ENCODE peak calls at places on chromosomes 2 and 18, in ten cellular contexts. One of them, this sample, is unnamed.

GRCh38 chr2:16318474-16319195 is 347.0 kb downstream of the CYRIA start:
- DNase-seq in cardiac muscle cell: no peak
- DNase-seq in bronchial epithelial cell: peak; percentile 32
- DNase-seq in iPS DF 6.9: no peak
- DNase-seq in K562: peak; percentile 35
- DNase-seq in CD8-positive, alpha-beta T cell: no peak
- DNase-seq in brain microvascular endothelial cell: no peak
- DNase-seq in GM23248: no peak
- DNase-seq in stomach: peak; percentile 46
- DNase-seq in testis: no peak
- DNase-seq in this sample: peak; percentile 68

GRCh38 chr2:49044680-49045079 is 109.6 kb downstream of the FSHR start:
- DNase-seq in cardiac muscle cell: peak; percentile 6
- DNase-seq in bronchial epithelial cell: no peak
- DNase-seq in iPS DF 6.9: peak; percentile 5
- DNase-seq in K562: no peak
- DNase-seq in CD8-positive, alpha-beta T cell: no peak
- DNase-seq in brain microvascular endothelial cell: no peak
- DNase-seq in GM23248: no peak
- DNase-seq in stomach: no peak
- DNase-seq in testis: peak; percentile 18
- DNase-seq in this sample: peak; percentile 12

GRCh38 chr2:62176771-62177170 is 19.1 kb upstream of the B3GNT2 start:
- DNase-seq in cardiac muscle cell: no peak
- DNase-seq in bronchial epithelial cell: no peak
- DNase-seq in iPS DF 6.9: no peak
- DNase-seq in K562: no peak
- DNase-seq in CD8-positive, alpha-beta T cell: no peak
- DNase-seq in brain microvascular endothelial cell: no peak
- DNase-seq in GM23248: no peak
- DNase-seq in stomach: no peak
- DNase-seq in testis: no peak
- DNase-seq in this sample: no peak

GRCh38 chr2:2116657-2117056 is 214.4 kb downstream of the MYT1L start:
- DNase-seq in cardiac muscle cell: no peak
- DNase-seq in bronchial epithelial cell: no peak
- DNase-seq in iPS DF 6.9: no peak
- DNase-seq in K562: no peak
- DNase-seq in CD8-positive, alpha-beta T cell: no peak
- DNase-seq in brain microvascular endothelial cell: no peak
- DNase-seq in GM23248: no peak
- DNase-seq in stomach: no peak
- DNase-seq in testis: no peak
- DNase-seq in this sample: no peak

GRCh38 chr2:206614825-206615224 is 27.5 kb upstream of the FAM237A start:
- DNase-seq in cardiac muscle cell: peak; percentile 4
- DNase-seq in bronchial epithelial cell: peak; percentile 9
- DNase-seq in iPS DF 6.9: no peak
- DNase-seq in K562: peak; percentile 55
- DNase-seq in CD8-positive, alpha-beta T cell: no peak
- DNase-seq in brain microvascular endothelial cell: peak; percentile 71
- DNase-seq in GM23248: no peak
- DNase-seq in stomach: no peak
- DNase-seq in testis: no peak
- DNase-seq in this sample: no peak

GRCh38 chr2:147464737-147465437 is 379.9 kb upstream of the ACVR2A start:
- DNase-seq in cardiac muscle cell: no peak
- DNase-seq in bronchial epithelial cell: peak; percentile 73
- DNase-seq in iPS DF 6.9: no peak
- DNase-seq in K562: no peak
- DNase-seq in CD8-positive, alpha-beta T cell: no peak
- DNase-seq in brain microvascular endothelial cell: no peak
- DNase-seq in GM23248: no peak
- DNase-seq in stomach: no peak
- DNase-seq in testis: no peak
- DNase-seq in this sample: no peak

GRCh38 chr2:58932801-58933200 is 691.7 kb upstream of the FANCL start:
- DNase-seq in cardiac muscle cell: no peak
- DNase-seq in bronchial epithelial cell: no peak
- DNase-seq in iPS DF 6.9: no peak
- DNase-seq in K562: no peak
- DNase-seq in CD8-positive, alpha-beta T cell: no peak
- DNase-seq in brain microvascular endothelial cell: no peak
- DNase-seq in GM23248: no peak
- DNase-seq in stomach: no peak
- DNase-seq in testis: no peak
- DNase-seq in this sample: no peak

GRCh38 chr18:27202771-27203170 is 17.7 kb upstream of the CHST9 start:
- DNase-seq in cardiac muscle cell: no peak
- DNase-seq in bronchial epithelial cell: peak; percentile 82
- DNase-seq in iPS DF 6.9: no peak
- DNase-seq in K562: no peak
- DNase-seq in CD8-positive, alpha-beta T cell: no peak
- DNase-seq in brain microvascular endothelial cell: no peak
- DNase-seq in GM23248: no peak
- DNase-seq in stomach: no peak
- DNase-seq in testis: no peak
- DNase-seq in this sample: no peak

GRCh38 chr18:53950545-53950944 is 273.9 kb downstream of the MBD2 start:
- DNase-seq in cardiac muscle cell: no peak
- DNase-seq in bronchial epithelial cell: no peak
- DNase-seq in iPS DF 6.9: no peak
- DNase-seq in K562: no peak
- DNase-seq in CD8-positive, alpha-beta T cell: no peak
- DNase-seq in brain microvascular endothelial cell: no peak
- DNase-seq in GM23248: no peak
- DNase-seq in stomach: no peak
- DNase-seq in testis: no peak
- DNase-seq in this sample: peak; percentile 2

GRCh38 chr2:151669585-151670081 is 64.6 kb downstream of the NEB start:
- DNase-seq in cardiac muscle cell: peak; percentile 12
- DNase-seq in bronchial epithelial cell: peak; percentile 48
- DNase-seq in iPS DF 6.9: no peak
- DNase-seq in K562: peak; percentile 69
- DNase-seq in CD8-positive, alpha-beta T cell: peak; percentile 19
- DNase-seq in brain microvascular endothelial cell: no peak
- DNase-seq in GM23248: no peak
- DNase-seq in stomach: no peak
- DNase-seq in testis: no peak
- DNase-seq in this sample: no peak

GRCh38 chr2:239775623-239776440 is 249.3 kb downstream of the NDUFA10 start:
- DNase-seq in cardiac muscle cell: peak; percentile 21
- DNase-seq in bronchial epithelial cell: no peak
- DNase-seq in iPS DF 6.9: no peak
- DNase-seq in K562: no peak
- DNase-seq in CD8-positive, alpha-beta T cell: no peak
- DNase-seq in brain microvascular endothelial cell: no peak
- DNase-seq in GM23248: peak; percentile 60
- DNase-seq in stomach: peak; percentile 13
- DNase-seq in testis: no peak
- DNase-seq in this sample: no peak

GRCh38 chr2:35082072-35082471 is 1273.5 kb upstream of the CRIM1 start:
- DNase-seq in cardiac muscle cell: no peak
- DNase-seq in bronchial epithelial cell: no peak
- DNase-seq in iPS DF 6.9: peak; percentile 16
- DNase-seq in K562: no peak
- DNase-seq in CD8-positive, alpha-beta T cell: no peak
- DNase-seq in brain microvascular endothelial cell: no peak
- DNase-seq in GM23248: no peak
- DNase-seq in stomach: no peak
- DNase-seq in testis: no peak
- DNase-seq in this sample: no peak

GRCh38 chr2:35081001-35081628 is 1274.5 kb upstream of the CRIM1 start:
- DNase-seq in cardiac muscle cell: peak; percentile 3
- DNase-seq in bronchial epithelial cell: peak; percentile 37
- DNase-seq in iPS DF 6.9: no peak
- DNase-seq in K562: no peak
- DNase-seq in CD8-positive, alpha-beta T cell: no peak
- DNase-seq in brain microvascular endothelial cell: no peak
- DNase-seq in GM23248: no peak
- DNase-seq in stomach: no peak
- DNase-seq in testis: no peak
- DNase-seq in this sample: no peak

DNA sequence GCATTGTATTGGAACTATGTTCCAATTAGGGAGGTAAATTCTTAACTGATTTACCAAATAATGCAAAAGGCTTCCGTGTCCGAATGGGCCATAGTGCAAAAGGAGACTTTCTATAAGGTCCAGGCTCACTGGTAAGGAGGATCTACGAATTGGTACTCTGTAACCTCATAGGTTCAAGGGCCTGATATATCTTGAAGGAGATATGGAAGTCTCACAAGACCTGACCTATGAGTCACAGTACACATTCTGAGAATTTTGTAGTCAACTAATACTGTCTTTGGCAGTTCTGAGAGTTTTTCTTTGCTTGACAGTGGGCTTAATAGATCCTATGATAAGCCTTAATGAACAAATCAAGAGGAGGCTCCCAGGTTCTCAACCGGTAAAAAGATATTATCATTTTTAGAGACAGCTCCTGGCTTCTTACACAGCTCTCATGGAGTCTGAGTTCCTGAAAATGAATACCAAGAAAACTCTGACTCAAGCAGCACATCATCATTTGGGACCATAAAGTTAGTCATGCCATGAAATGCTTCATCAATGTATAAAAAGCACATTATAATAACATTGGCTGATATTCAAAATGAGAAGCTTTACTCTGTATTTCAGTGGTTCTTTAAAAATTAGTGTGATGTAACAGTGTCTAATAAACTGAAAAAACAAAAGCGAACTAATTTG is 1275.2 kb upstream of the CRIM1 start:
- DNase-seq in cardiac muscle cell: peak; percentile 2
- DNase-seq in bronchial epithelial cell: peak; percentile 35
- DNase-seq in iPS DF 6.9: no peak
- DNase-seq in K562: no peak
- DNase-seq in CD8-positive, alpha-beta T cell: no peak
- DNase-seq in brain microvascular endothelial cell: no peak
- DNase-seq in GM23248: peak; percentile 0
- DNase-seq in stomach: no peak
- DNase-seq in testis: no peak
- DNase-seq in this sample: no peak
- H3K4me3 ChIP-seq in cardiac muscle cell: no peak overlapping the region
- H3K4me3 ChIP-seq in bronchial epithelial cell: no peak overlapping the region
- H3K4me3 ChIP-seq in iPS DF 6.9: no peak overlapping the region
- H3K4me3 ChIP-seq in K562: no peak overlapping the region
- H3K4me3 ChIP-seq in CD8-positive, alpha-beta T cell: no peak overlapping the region
- H3K4me3 ChIP-seq in brain microvascular endothelial cell: no peak overlapping the region
- H3K4me3 ChIP-seq in GM23248: no peak overlapping the region
- H3K4me3 ChIP-seq in stomach: no peak overlapping the region
- H3K4me3 ChIP-seq in testis: no peak overlapping the region
- H3K4me3 ChIP-seq in this sample: no peak overlapping the region

GRCh38 chr2:184031402-184032147 is 566.8 kb upstream of the ZNF804A start:
- DNase-seq in cardiac muscle cell: no peak
- DNase-seq in bronchial epithelial cell: no peak
- DNase-seq in iPS DF 6.9: no peak
- DNase-seq in K562: no peak
- DNase-seq in CD8-positive, alpha-beta T cell: no peak
- DNase-seq in brain microvascular endothelial cell: no peak
- DNase-seq in GM23248: no peak
- DNase-seq in stomach: no peak
- DNase-seq in testis: no peak
- DNase-seq in this sample: no peak
- H3K36me3 ChIP-seq in cardiac muscle cell: no peaks in the 10 kb centered on the region
- H3K36me3 ChIP-seq in bronchial epithelial cell: no peaks in the 10 kb centered on the region
- H3K36me3 ChIP-seq in iPS DF 6.9: no peaks in the 10 kb centered on the region
- H3K36me3 ChIP-seq in K562: no peaks in the 10 kb centered on the region
- H3K36me3 ChIP-seq in CD8-positive, alpha-beta T cell: no peaks in the 10 kb centered on the region
- H3K36me3 ChIP-seq in brain microvascular endothelial cell: no peaks in the 10 kb centered on the region
- H3K36me3 ChIP-seq in GM23248: no peaks in the 10 kb centered on the region
- H3K36me3 ChIP-seq in stomach: no peaks in the 10 kb centered on the region
- H3K36me3 ChIP-seq in testis: no peaks in the 10 kb centered on the region
- H3K36me3 ChIP-seq in this sample: no peaks in the 10 kb centered on the region

DNA sequence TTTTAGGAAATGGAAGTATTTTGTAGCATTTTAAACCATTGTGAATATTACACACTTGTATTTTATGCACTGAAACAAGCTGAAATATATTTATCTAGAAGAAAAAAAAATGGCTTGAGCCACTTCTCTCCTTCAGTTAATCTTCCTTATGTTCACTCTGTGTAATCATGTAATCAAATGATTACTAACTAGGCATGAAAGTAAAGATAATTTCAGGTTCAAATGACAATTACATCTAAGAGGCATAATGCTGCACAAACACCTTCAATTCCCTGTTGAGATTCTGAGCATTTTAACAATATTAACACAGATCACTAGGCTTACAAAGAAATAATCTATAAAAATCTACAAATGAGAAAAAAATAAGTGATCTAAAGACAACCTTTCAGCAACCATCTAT is 119.6 kb upstream of the ITGB6 start:
- DNase-seq in cardiac muscle cell: no peak
- DNase-seq in bronchial epithelial cell: no peak
- DNase-seq in iPS DF 6.9: no peak
- DNase-seq in K562: no peak
- DNase-seq in CD8-positive, alpha-beta T cell: no peak
- DNase-seq in brain microvascular endothelial cell: no peak
- DNase-seq in GM23248: no peak
- DNase-seq in stomach: no peak
- DNase-seq in testis: no peak
- DNase-seq in this sample: no peak
- H3K4me3 ChIP-seq in cardiac muscle cell: no peak overlapping the region
- H3K4me3 ChIP-seq in bronchial epithelial cell: no peak overlapping the region
- H3K4me3 ChIP-seq in iPS DF 6.9: no peak overlapping the region
- H3K4me3 ChIP-seq in K562: no peak overlapping the region
- H3K4me3 ChIP-seq in CD8-positive, alpha-beta T cell: no peak overlapping the region
- H3K4me3 ChIP-seq in brain microvascular endothelial cell: no peak overlapping the region
- H3K4me3 ChIP-seq in GM23248: no peak overlapping the region
- H3K4me3 ChIP-seq in stomach: no peak overlapping the region
- H3K4me3 ChIP-seq in testis: no peak overlapping the region
- H3K4me3 ChIP-seq in this sample: no peak overlapping the region

GRCh38 chr2:42572297-42573081 is 4.1 kb downstream of the MTA3 start:
- DNase-seq in cardiac muscle cell: no peak
- DNase-seq in bronchial epithelial cell: peak; percentile 57
- DNase-seq in iPS DF 6.9: no peak
- DNase-seq in K562: no peak
- DNase-seq in CD8-positive, alpha-beta T cell: no peak
- DNase-seq in brain microvascular endothelial cell: no peak
- DNase-seq in GM23248: no peak
- DNase-seq in stomach: peak; percentile 11
- DNase-seq in testis: peak; percentile 25
- DNase-seq in this sample: no peak

GRCh38 chr2:42569883-42570282 is 1.5 kb downstream of the MTA3 start:
- DNase-seq in cardiac muscle cell: no peak
- DNase-seq in bronchial epithelial cell: no peak
- DNase-seq in iPS DF 6.9: no peak
- DNase-seq in K562: no peak
- DNase-seq in CD8-positive, alpha-beta T cell: no peak
- DNase-seq in brain microvascular endothelial cell: no peak
- DNase-seq in GM23248: no peak
- DNase-seq in stomach: no peak
- DNase-seq in testis: no peak
- DNase-seq in this sample: peak; percentile 28

GRCh38 chr2:42573256-42573655 is 4.8 kb downstream of the MTA3 start:
- DNase-seq in cardiac muscle cell: no peak
- DNase-seq in bronchial epithelial cell: no peak
- DNase-seq in iPS DF 6.9: no peak
- DNase-seq in K562: no peak
- DNase-seq in CD8-positive, alpha-beta T cell: no peak
- DNase-seq in brain microvascular endothelial cell: no peak
- DNase-seq in GM23248: no peak
- DNase-seq in stomach: no peak
- DNase-seq in testis: no peak
- DNase-seq in this sample: no peak

GRCh38 chr2:42581257-42581656 is 12.8 kb downstream of the MTA3 start:
- DNase-seq in cardiac muscle cell: no peak
- DNase-seq in bronchial epithelial cell: no peak
- DNase-seq in iPS DF 6.9: no peak
- DNase-seq in K562: no peak
- DNase-seq in CD8-positive, alpha-beta T cell: no peak
- DNase-seq in brain microvascular endothelial cell: no peak
- DNase-seq in GM23248: no peak
- DNase-seq in stomach: peak; percentile 10
- DNase-seq in testis: no peak
- DNase-seq in this sample: no peak

GRCh38 chr2:42575458-42576064 is 7.1 kb downstream of the MTA3 start:
- DNase-seq in cardiac muscle cell: no peak
- DNase-seq in bronchial epithelial cell: no peak
- DNase-seq in iPS DF 6.9: no peak
- DNase-seq in K562: no peak
- DNase-seq in CD8-positive, alpha-beta T cell: no peak
- DNase-seq in brain microvascular endothelial cell: no peak
- DNase-seq in GM23248: no peak
- DNase-seq in stomach: no peak
- DNase-seq in testis: no peak
- DNase-seq in this sample: no peak
- H3K36me3 ChIP-seq in cardiac muscle cell: peaks cover 9% of the 10 kb centered on the region
- H3K36me3 ChIP-seq in bronchial epithelial cell: peaks cover 3% of the 10 kb centered on the region
- H3K36me3 ChIP-seq in iPS DF 6.9: peaks cover 22% of the 10 kb centered on the region
- H3K36me3 ChIP-seq in K562: peaks cover 27% of the 10 kb centered on the region
- H3K36me3 ChIP-seq in CD8-positive, alpha-beta T cell: no peaks in the 10 kb centered on the region
- H3K36me3 ChIP-seq in brain microvascular endothelial cell: peaks cover 21% of the 10 kb centered on the region
- H3K36me3 ChIP-seq in GM23248: peaks cover 6% of the 10 kb centered on the region
- H3K36me3 ChIP-seq in stomach: peaks cover 65% of the 10 kb centered on the region
- H3K36me3 ChIP-seq in testis: no peaks in the 10 kb centered on the region
- H3K36me3 ChIP-seq in this sample: peaks cover 33% of the 10 kb centered on the region

This sample was measured in H7.